ENCODE peak calls at places on chromosomes 3 and 15, in six cellular contexts. D is H1; H is transverse colon; I is AG04450; W is pancreas; R is stimulated activated CD4-positive, alpha-beta T cell treated with anti-CD3 and anti-CD28 coated beads, Interleukin-1b, Interleukin-23, amount 100 ng/mL, for 1 hour. N is an unnamed sample.

GRCh38 chr3:133880287-133880686 is 15.4 kb downstream of the RAB6B start:
- DNase-seq in D (no peak), H (no peak), I (no peak), W (no peak), R (no peak), N (no peak)

GRCh38 chr3:56962200-56962599 is 98.3 kb upstream of the SPATA12 start:
- DNase-seq in D (no peak), H (no peak), I (no peak), W (no peak), R (no peak), N (no peak)

GRCh38 chr3:129039271-129040038 is 21.1 kb upstream of the GP9 start:
- DNase-seq in D (no peak), H (peak), I (no peak), W (no peak), R (no peak), N (no peak)

GRCh38 chr3:146368882-146369523 is 100.4 kb downstream of the PLSCR2 start:
- DNase-seq in D (no peak), H (no peak), I (no peak), W (no peak), R (no peak), N (no peak)

GRCh38 chr15:89781055-89781454 is 4.9 kb downstream of the MESP2 start:
- DNase-seq in D (no peak), H (peak), I (no peak), W (no peak), R (no peak), N (no peak)

GRCh38 chr3:89876116-89876515 is 768.7 kb downstream of the EPHA3 start:
- DNase-seq in D (no peak), H (no peak), I (no peak), W (no peak), R (no peak), N (no peak)

GRCh38 chr3:100040446-100040845 is 73.9 kb downstream of the FILIP1L start:
- DNase-seq in D (no peak), H (no peak), I (no peak), W (no peak), R (no peak), N (no peak)

GRCh38 chr3:197256836-197257444 is 41.5 kb downstream of the DLG1 start:
- DNase-seq in D (no peak), H (peak), I (peak), W (no peak), R (peak), N (no peak)

GRCh38 chr3:112814256-112814655 is 32.4 kb downstream of the CD200R1L start:
- DNase-seq in D (no peak), H (no peak), I (peak), W (no peak), R (no peak), N (no peak)

GRCh38 chr3:187719628-187720336 is 17.4 kb upstream of the RTP2 start:
- DNase-seq in D (no peak), H (no peak), I (no peak), W (no peak), R (no peak), N (no peak)

GRCh38 chr15:68330461-68330860 is 52.9 kb downstream of the FEM1B start:
- DNase-seq in D (no peak), H (no peak), I (no peak), W (no peak), R (no peak), N (no peak)

GRCh38 chr15:51768018-51768417 is 16.6 kb downstream of the TMOD2 start:
- DNase-seq in D (no peak), H (no peak), I (no peak), W (no peak), R (no peak), N (no peak)

GRCh38 chr15:90596943-90597342 is 67.2 kb downstream of the CRTC3 start:
- DNase-seq in D (no peak), H (no peak), I (no peak), W (no peak), R (no peak), N (no peak)

GRCh38 chr15:61661791-61662190 is 398.5 kb downstream of the VPS13C start:
- DNase-seq in D (no peak), H (no peak), I (no peak), W (no peak), R (no peak), N (no peak)

GRCh38 chr3:52090620-52091468 is 34.5 kb upstream of the DUSP7 start:
- DNase-seq in D (no peak), H (no peak), I (no peak), W (no peak), R (no peak), N (no peak)

GRCh38 chr15:101128191-101128590 is 123.7 kb downstream of the CHSY1 start:
- DNase-seq in D (no peak), H (no peak), I (peak), W (no peak), R (no peak), N (no peak)

GRCh38 chr3:177483182-177483967 is 286.1 kb upstream of the TBL1XR1 start:
- DNase-seq in D (no peak), H (peak), I (no peak), W (no peak), R (no peak), N (no peak)

GRCh38 chr15:35381328-35381727 is 164.6 kb downstream of the DPH6 start:
- DNase-seq in D (no peak), H (no peak), I (no peak), W (no peak), R (no peak), N (no peak)

GRCh38 chr15:65869954-65870871 is 922 bp downstream of the RAB11A start:
- DNase-seq in D (no peak), H (peak), I (no peak), W (peak), R (no peak), N (no peak)

GRCh38 chr3:127889461-127889863 is 25.6 kb upstream of the KBTBD12 start:
- DNase-seq in D (no peak), H (no peak), I (no peak), W (peak), R (no peak), N (no peak)

GRCh38 chr3:40877651-40878463 is 321.4 kb upstream of the CTNNB1 start:
- DNase-seq in D (no peak), H (peak), I (no peak), W (peak), R (no peak), N (no peak)